ENCODE peak calls at places on chromosomes 5 and 9, in nine cellular contexts. Y is cardiac muscle cell; H is SJSA1; S is CD8-positive, alpha-beta memory T cell; B is kidney; G is RWPE1; D is mammary epithelial cell; T is H9; J is tibial artery. V is an unnamed sample.

GRCh38 chr5:15446552-15446951 is 53.4 kb upstream of the FBXL7 start:
- DNase-seq in G (no peak), T (no peak), J (no peak), Y (peak), H (no peak), D (no peak), B (no peak), S (no peak), V (peak)

GRCh38 chr9:13427587-13427986 is 148.1 kb upstream of the MPDZ start:
- DNase-seq in Y (peak), D (peak), H (peak), G (peak), T (no peak), B (no peak), J (no peak), S (no peak), V (peak)

GRCh38 chr9:110582156-110582555 is 2.6 kb upstream of the SVEP1 start:
- DNase-seq in S (no peak), D (no peak), Y (peak), B (no peak), J (no peak), G (no peak), T (peak), H (no peak), V (no peak)

GRCh38 chr5:82426419-82427154 is 148.4 kb upstream of the RPS23 start:
- DNase-seq in T (no peak), S (no peak), Y (no peak), G (no peak), H (no peak), D (no peak), B (no peak), J (no peak), V (no peak)

GRCh38 chr5:56375011-56375410 is 141.9 kb upstream of the ANKRD55 start:
- DNase-seq in G (no peak), D (no peak), J (no peak), B (no peak), Y (no peak), S (no peak), T (no peak), H (no peak), V (no peak)

GRCh38 chr9:75455444-75455921 is 367.2 kb downstream of the OSTF1 start:
- DNase-seq in H (peak), Y (peak), B (no peak), T (no peak), S (no peak), G (no peak), J (no peak), D (peak), V (peak)

GRCh38 chr5:93723005-93723404 is 18.4 kb downstream of the POU5F2 start:
- DNase-seq in D (peak), H (no peak), G (no peak), S (no peak), J (no peak), Y (no peak), B (no peak), T (no peak), V (no peak)

GRCh38 chr9:113155911-113156559 is 5.2 kb downstream of the SLC31A2 start:
- DNase-seq in D (no peak), S (peak), Y (no peak), H (no peak), B (no peak), G (no peak), J (no peak), T (no peak), V (no peak)

GRCh38 chr5:81830602-81831001 is 79.7 kb upstream of the SSBP2 start:
- DNase-seq in Y (no peak), D (no peak), H (no peak), B (no peak), G (no peak), S (no peak), J (no peak), T (no peak), V (no peak)

GRCh38 chr9:135795391-135795790 is 93.4 kb downstream of the KCNT1 start:
- DNase-seq in D (no peak), H (no peak), T (no peak), S (no peak), G (no peak), J (no peak), B (no peak), Y (no peak), V (no peak)

GRCh38 chr5:28310696-28311095 is 1272.3 kb upstream of the CDH9 start:
- DNase-seq in B (peak), S (no peak), Y (no peak), T (no peak), D (no peak), J (no peak), H (no peak), G (no peak), V (no peak)

GRCh38 chr5:443239-444151 is 519 bp downstream of the EXOC3 start:
- DNase-seq in J (peak), G (peak), T (peak), D (no peak), H (no peak), B (peak), Y (peak), S (peak), V (no peak)

GRCh38 chr5:57164124-57164523 is 9.7 kb upstream of the GPBP1 start:
- DNase-seq in S (no peak), G (no peak), H (no peak), Y (no peak), J (no peak), B (no peak), T (no peak), D (no peak), V (no peak)

GRCh38 chr9:90870646-90871326 is 69.2 kb downstream of the SYK start:
- DNase-seq in G (peak), D (peak), B (no peak), Y (peak), J (no peak), S (peak), H (no peak), T (no peak), V (peak)

GRCh38 chr9:34171753-34172535 is 6.9 kb upstream of the UBAP1 start:
- DNase-seq in J (peak), S (peak), Y (no peak), H (no peak), D (no peak), B (no peak), T (no peak), G (no peak), V (no peak)

GRCh38 chr5:141697586-141697985 is 15.6 kb upstream of the ARAP3 start:
- DNase-seq in H (no peak), G (no peak), J (no peak), S (no peak), Y (no peak), D (no peak), B (no peak), T (no peak), V (no peak)

GRCh38 chr5:59829389-59829788 is 64.1 kb downstream of the PDE4D start:
- DNase-seq in H (no peak), J (no peak), T (no peak), D (no peak), S (no peak), G (no peak), Y (peak), B (no peak), V (peak)

GRCh38 chr5:6439588-6440550 is 8.8 kb upstream of the UBE2QL1 start:
- DNase-seq in S (no peak), J (no peak), T (no peak), Y (no peak), G (no peak), D (peak), H (no peak), B (no peak), V (no peak)

GRCh38 chr9:122374885-122375420 is 4.1 kb downstream of the PTGS1 start:
- DNase-seq in G (peak), S (no peak), H (peak), J (peak), D (no peak), Y (peak), T (peak), B (peak), V (peak)

GRCh38 chr9:129609486-129610192 is 11.3 kb downstream of the C9orf50 start:
- DNase-seq in S (peak), D (no peak), B (peak), J (peak), Y (peak), T (no peak), H (no peak), G (no peak), V (peak)

GRCh38 chr9:79382468-79382867 is 189.3 kb upstream of the TLE4 start:
- DNase-seq in S (no peak), G (no peak), H (no peak), T (no peak), J (no peak), Y (no peak), D (peak), B (no peak), V (no peak)

GRCh38 chr5:143738415-143739401 is 73.3 kb upstream of the HMHB1 start:
- DNase-seq in T (no peak), G (no peak), D (peak), H (no peak), S (no peak), Y (no peak), J (no peak), B (no peak), V (no peak)

DNA sequence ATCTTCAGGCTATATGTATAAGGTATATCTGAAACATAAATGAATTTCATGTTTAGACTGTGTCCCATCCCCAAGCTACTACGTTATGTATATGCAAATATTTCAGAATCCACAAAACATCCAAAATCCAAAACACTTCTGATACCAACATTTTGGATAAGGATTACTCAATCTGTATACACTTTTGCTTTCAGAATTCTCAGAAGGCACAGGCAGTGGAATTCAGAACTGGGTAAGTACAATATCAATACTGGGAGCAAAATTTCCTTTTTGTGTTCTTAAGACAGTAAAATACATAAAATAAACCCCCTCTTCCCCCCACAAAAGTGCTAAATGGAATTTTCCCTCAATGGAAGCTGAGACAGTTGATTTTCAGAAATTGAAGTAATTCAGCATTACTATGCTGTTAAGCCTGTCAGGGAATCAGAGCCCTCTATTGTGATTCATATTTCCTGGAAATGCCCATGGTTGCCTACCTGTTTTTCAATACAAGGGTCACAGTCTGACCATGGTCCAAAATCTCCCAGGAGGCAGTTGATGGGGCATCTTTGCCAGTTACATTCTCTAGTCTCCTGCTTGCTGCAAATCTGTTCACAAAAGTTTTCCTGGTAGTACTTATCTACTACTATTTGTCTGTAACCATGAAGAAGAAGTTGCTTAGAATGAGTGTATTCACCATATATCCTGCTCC is 12.1 kb downstream of the C6 start:
- DNase-seq in Y (peak), H (no peak), D (no peak), S (no peak), B (no peak), J (no peak), T (no peak), G (no peak), V (no peak)
- H3K27ac ChIP-seq in Y (no peak), H (no peak), D (no peak), S (no peak), B (no peak), J (no peak), T (no peak), G (no peak), V (no peak)

GRCh38 chr9:108262836-108263235 is 593.0 kb downstream of the ACTL7B start:
- DNase-seq in B (no peak), H (no peak), D (no peak), J (no peak), T (no peak), Y (no peak), S (no peak), G (no peak), V (no peak)
- H3K27ac ChIP-seq in B (no peak), H (no peak), D (no peak), J (no peak), T (no peak), Y (no peak), S (no peak), G (no peak), V (no peak)

GRCh38 chr5:74040811-74041491 is 415.0 kb downstream of the ARHGEF28 start:
- DNase-seq in T (no peak), Y (peak), S (no peak), B (no peak), D (peak), H (peak), J (no peak), G (no peak), V (no peak)
- H3K27ac ChIP-seq in T (no peak), Y (no peak), S (no peak), B (no peak), D (peak), H (peak), J (no peak), G (no peak), V (peak)

GRCh38 chr9:115050002-115050490 is 67.9 kb downstream of the TNC start:
- DNase-seq in S (no peak), D (no peak), B (no peak), H (no peak), Y (no peak), G (no peak), T (no peak), J (no peak), V (no peak)
- H3K27ac ChIP-seq in S (no peak), D (no peak), B (no peak), H (no peak), Y (no peak), G (no peak), T (no peak), J (no peak), V (no peak)

GRCh38 chr5:109452661-109453060 is 42.9 kb upstream of the PJA2 start:
- DNase-seq in B (no peak), T (no peak), J (no peak), G (no peak), S (no peak), Y (no peak), D (no peak), H (no peak), V (no peak)

GRCh38 chr5:109451161-109451560 is 41.4 kb upstream of the PJA2 start:
- DNase-seq in Y (no peak), H (no peak), D (no peak), S (no peak), J (no peak), B (no peak), T (no peak), G (no peak), V (no peak)

GRCh38 chr5:109453251-109453650 is 43.5 kb upstream of the PJA2 start:
- DNase-seq in T (no peak), Y (no peak), J (no peak), H (no peak), D (no peak), S (no peak), B (no peak), G (no peak), V (no peak)

GRCh38 chr5:109455598-109456096 is 45.9 kb upstream of the PJA2 start:
- DNase-seq in S (no peak), B (no peak), J (peak), T (no peak), H (peak), G (peak), Y (peak), D (peak), V (peak)

GRCh38 chr5:109454726-109455505 is 45.1 kb upstream of the PJA2 start:
- DNase-seq in Y (peak), S (no peak), B (no peak), G (no peak), H (no peak), T (no peak), D (peak), J (no peak), V (peak)
- H3K27ac ChIP-seq in Y (no peak), S (no peak), B (no peak), G (no peak), H (no peak), T (no peak), D (peak), J (peak), V (peak)

GRCh38 chr5:179211076-179211475 is 134.2 kb downstream of the ADAMTS2 start:
- DNase-seq in D (no peak), T (no peak), B (no peak), J (no peak), Y (no peak), S (no peak), G (no peak), H (no peak), V (peak)

GRCh38 chr5:179207920-179208705 is 137.1 kb downstream of the ADAMTS2 start:
- DNase-seq in B (no peak), D (no peak), G (no peak), H (no peak), S (no peak), T (no peak), J (no peak), Y (no peak), V (no peak)

GRCh38 chr5:179208706-179209358 is 136.4 kb downstream of the ADAMTS2 start:
- DNase-seq in D (no peak), T (no peak), J (no peak), S (no peak), B (no peak), H (no peak), Y (no peak), G (no peak), V (no peak)

GRCh38 chr5:179210478-179210877 is 134.8 kb downstream of the ADAMTS2 start:
- DNase-seq in T (no peak), G (no peak), Y (no peak), B (no peak), H (no peak), S (no peak), J (no peak), D (no peak), V (no peak)

GRCh38 chr5:179209359-179210150 is 135.7 kb downstream of the ADAMTS2 start:
- DNase-seq in J (no peak), S (no peak), Y (peak), D (no peak), T (no peak), H (no peak), B (no peak), G (peak), V (peak)
- H3K27ac ChIP-seq in J (no peak), S (no peak), Y (no peak), D (no peak), T (no peak), H (no peak), B (no peak), G (no peak), V (no peak)

DNA sequence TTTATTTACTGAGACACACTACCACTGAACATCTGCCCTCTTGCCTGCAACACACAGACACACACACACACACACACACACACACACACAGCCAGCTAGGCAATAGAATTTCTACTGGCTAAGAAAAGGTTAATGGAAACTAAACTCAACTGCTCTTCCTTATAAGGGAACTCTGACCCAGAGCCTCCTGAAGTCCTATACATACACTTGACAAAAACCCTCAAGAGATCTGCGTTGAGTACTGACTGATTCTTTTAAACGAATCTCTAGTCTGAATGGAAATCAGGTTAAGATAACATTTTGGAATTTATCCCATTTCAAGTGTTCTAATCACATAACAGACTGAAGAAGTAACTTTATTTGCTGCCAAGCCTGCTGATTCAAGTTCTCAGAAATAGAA is 25.9 kb upstream of the TRPM3 start:
- DNase-seq in G (no peak), T (no peak), H (no peak), J (no peak), S (no peak), B (no peak), D (no peak), Y (peak), V (no peak)
- H3K27ac ChIP-seq in G (no peak), T (no peak), H (no peak), J (no peak), S (no peak), B (no peak), D (no peak), Y (peak), V (no peak)

GRCh38 chr5:139878093-139878492 is 82.5 kb downstream of the PSD2 start:
- DNase-seq in D (no peak), J (no peak), G (no peak), S (no peak), H (no peak), Y (no peak), B (no peak), T (no peak), V (no peak)
- H3K27ac ChIP-seq in D (no peak), J (no peak), G (peak), S (no peak), H (no peak), Y (no peak), B (no peak), T (no peak), V (no peak)

GRCh38 chr9:93205896-93206575 is 22.1 kb downstream of the WNK2 start:
- DNase-seq in D (no peak), T (no peak), J (no peak), Y (no peak), S (no peak), H (no peak), B (peak), G (no peak), V (no peak)

GRCh38 chr9:93207860-93208734 is 24.2 kb downstream of the WNK2 start:
- DNase-seq in T (no peak), G (no peak), B (peak), J (no peak), H (no peak), D (no peak), S (no peak), Y (no peak), V (no peak)

GRCh38 chr9:93209097-93209496 is 25.2 kb downstream of the WNK2 start:
- DNase-seq in H (no peak), B (no peak), G (no peak), D (no peak), T (no peak), Y (no peak), S (no peak), J (no peak), V (no peak)

GRCh38 chr9:93206576-93207155 is 22.7 kb downstream of the WNK2 start:
- DNase-seq in T (no peak), G (no peak), B (peak), Y (no peak), D (no peak), J (no peak), H (no peak), S (no peak), V (no peak)

GRCh38 chr9:93207326-93207814 is 23.4 kb downstream of the WNK2 start:
- DNase-seq in B (peak), G (no peak), D (no peak), Y (peak), T (no peak), S (no peak), J (peak), H (no peak), V (peak)
- H3K27ac ChIP-seq in B (no peak), G (no peak), D (no peak), Y (peak), T (no peak), S (no peak), J (peak), H (no peak), V (no peak)

GRCh38 chr5:19927170-19927569 is 60.8 kb downstream of the CDH18 start:
- DNase-seq in D (no peak), H (no peak), T (no peak), Y (no peak), B (no peak), G (no peak), S (no peak), J (no peak), V (no peak)

GRCh38 chr5:19923742-19924141 is 64.3 kb downstream of the CDH18 start:
- DNase-seq in S (no peak), Y (peak), D (no peak), J (no peak), H (no peak), T (no peak), B (no peak), G (no peak), V (no peak)

GRCh38 chr5:19928556-19929421 is 59.2 kb downstream of the CDH18 start:
- DNase-seq in B (no peak), S (no peak), D (peak), Y (peak), J (no peak), H (no peak), G (peak), T (no peak), V (peak)

DNA sequence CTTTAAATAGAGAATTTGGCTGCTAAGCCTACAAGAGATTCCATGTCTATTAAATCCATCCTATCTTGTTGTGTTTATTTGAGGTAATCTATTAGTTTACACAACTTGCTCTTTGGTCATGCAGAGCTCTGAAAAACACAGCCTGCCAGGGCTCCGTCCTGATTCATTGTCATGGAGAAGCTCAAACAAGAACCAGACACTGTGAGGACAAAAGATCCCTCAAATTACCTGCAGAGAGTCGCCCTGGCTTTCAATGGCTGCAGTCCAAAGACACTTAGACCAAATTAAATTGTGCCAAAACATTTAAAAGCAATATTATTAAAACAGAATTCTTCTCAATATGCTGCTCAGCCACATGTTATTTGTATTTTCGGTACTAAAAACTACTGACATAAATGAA is 60.1 kb downstream of the CDH18 start:
- DNase-seq in J (no peak), Y (no peak), T (peak), B (no peak), S (no peak), D (no peak), G (no peak), H (no peak), V (no peak)
- H3K27ac ChIP-seq in J (no peak), Y (no peak), T (no peak), B (no peak), S (no peak), D (peak), G (no peak), H (no peak), V (no peak)

V was measured in brain microvascular endothelial cell.